ENCODE peak calls at places on chromosomes 16 and 17, in four cellular contexts. F is Ammon's horn; H is activated gamma-delta T cell treated with anti-CD3 and anti-CD28 coated beads, Interleukin-2, amount 50 U/mL, for 16 hours; D is EH. T is an unnamed sample.

GRCh38 chr16:48000622-48001021 is 155.2 kb downstream of the ABCC12 start:
- DNase-seq in F (no peak), H (no peak), D (no peak), T (no peak)

GRCh38 chr16:4360538-4361021 is 9.5 kb upstream of the PAM16 start:
- DNase-seq in F (no peak), H (no peak), D (peak), T (no peak)

GRCh38 chr17:75814900-75815373 is 29.3 kb downstream of the UNC13D start:
- DNase-seq in F (no peak), H (no peak), D (peak), T (peak)

GRCh38 chr16:1559446-1559975 is 26.0 kb downstream of the TMEM204 start:
- DNase-seq in F (no peak), H (no peak), D (no peak), T (no peak)

GRCh38 chr16:24975428-24975889 is 39.7 kb downstream of the ARHGAP17 start:
- DNase-seq in F (no peak), H (no peak), D (peak), T (peak)

GRCh38 chr17:80959330-80960036 is 32.2 kb upstream of the CHMP6 start:
- DNase-seq in F (peak), H (no peak), D (peak), T (peak)

GRCh38 chr17:30084773-30085172 is 31.8 kb upstream of the NSRP1 start:
- DNase-seq in F (no peak), H (no peak), D (no peak), T (no peak)

GRCh38 chr17:78416311-78416711 is 37.9 kb downstream of the PGS1 start:
- DNase-seq in F (no peak), H (no peak), D (peak), T (peak)

GRCh38 chr17:38510424-38511125 is 82.3 kb downstream of the ARHGAP23 start:
- DNase-seq in F (no peak), H (no peak), D (peak), T (peak)

GRCh38 chr17:39763046-39763800 is 25.5 kb downstream of the GRB7 start:
- DNase-seq in F (no peak), H (no peak), D (peak), T (peak)

GRCh38 chr16:65746941-65747340 is 619.5 kb upstream of the CDH5 start:
- DNase-seq in F (no peak), H (no peak), D (no peak), T (no peak)

GRCh38 chr17:49895812-49896211 is 47.9 kb upstream of the TAC4 start:
- DNase-seq in F (no peak), H (no peak), D (no peak), T (no peak)

GRCh38 chr17:57892820-57893595 is 43.2 kb upstream of the MRPS23 start:
- DNase-seq in F (peak), H (no peak), D (peak), T (peak)

GRCh38 chr17:78278139-78278741 is 46.8 kb downstream of the TMEM235 start:
- DNase-seq in F (no peak), H (no peak), D (no peak), T (no peak)

GRCh38 chr16:58649707-58650106 is 20.1 kb upstream of the CNOT1 start:
- DNase-seq in F (no peak), H (no peak), D (no peak), T (no peak)

GRCh38 chr16:49588729-49589384 is 215.3 kb downstream of the C16orf78 start:
- DNase-seq in F (no peak), H (no peak), D (no peak), T (peak)

GRCh38 chr17:67836205-67836987 is 11.1 kb downstream of the BPTF start:
- DNase-seq in F (no peak), H (no peak), D (peak), T (peak)

GRCh38 chr16:50765246-50765645 is 23.4 kb downstream of the CYLD start:
- DNase-seq in F (no peak), H (no peak), D (no peak), T (no peak)

GRCh38 chr16:30485818-30486436 is 13.4 kb downstream of the ITGAL start:
- DNase-seq in F (no peak), H (no peak), D (peak), T (peak)

GRCh38 chr17:20299013-20299412 is 168.3 kb downstream of the LGALS9B start:
- DNase-seq in F (no peak), H (no peak), D (no peak), T (no peak)

GRCh38 chr17:34307110-34307509 is 12.1 kb upstream of the CCL8 start:
- DNase-seq in F (no peak), H (no peak), D (peak), T (peak)